ENCODE peak calls at places on chromosome X, in five cellular contexts. One of them, this sample, is unnamed. For H3K4me1 and H3K27me3, the result is how much of the 10 kb centered on the place peaks cover.

GRCh38 chrX:52983526-52983925 is 25.2 kb upstream of the FAM156A start:
- DNase-seq in prostate gland: no peak
- DNase-seq in BE2C: no peak
- DNase-seq in IMR-90: no peak
- DNase-seq in heart right ventricle: no peak
- DNase-seq in this sample: no peak

GRCh38 chrX:2894885-2895292 is 34.2 kb downstream of the ARSD start:
- DNase-seq in prostate gland: peak
- DNase-seq in BE2C: peak
- DNase-seq in IMR-90: peak
- DNase-seq in heart right ventricle: no peak
- DNase-seq in this sample: peak

GRCh38 chrX:13120017-13120416 is 75.6 kb upstream of the FAM9C start:
- DNase-seq in prostate gland: peak
- DNase-seq in BE2C: no peak
- DNase-seq in IMR-90: peak
- DNase-seq in heart right ventricle: peak
- DNase-seq in this sample: no peak

GRCh38 chrX:103376979-103377324 is 614 bp downstream of the BEX3 start:
- DNase-seq in prostate gland: no peak
- DNase-seq in BE2C: peak
- DNase-seq in IMR-90: peak
- DNase-seq in heart right ventricle: no peak
- DNase-seq in this sample: peak

GRCh38 chrX:39891781-39892180 is 206.0 kb downstream of the BCOR start:
- DNase-seq in prostate gland: peak
- DNase-seq in BE2C: no peak
- DNase-seq in IMR-90: no peak
- DNase-seq in heart right ventricle: no peak
- DNase-seq in this sample: no peak

GRCh38 chrX:150205011-150205410 is 158.1 kb upstream of the MAMLD1 start:
- DNase-seq in prostate gland: no peak
- DNase-seq in BE2C: no peak
- DNase-seq in IMR-90: no peak
- DNase-seq in heart right ventricle: no peak
- DNase-seq in this sample: no peak

GRCh38 chrX:129984196-129984962 is 1.9 kb downstream of the BCORL1 start:
- DNase-seq in prostate gland: no peak
- DNase-seq in BE2C: peak
- DNase-seq in IMR-90: no peak
- DNase-seq in heart right ventricle: peak
- DNase-seq in this sample: peak

GRCh38 chrX:112083624-112084326 is 1.2 kb upstream of the TRPC5 start:
- DNase-seq in prostate gland: no peak
- DNase-seq in BE2C: no peak
- DNase-seq in IMR-90: no peak
- DNase-seq in heart right ventricle: no peak
- DNase-seq in this sample: no peak

GRCh38 chrX:100946521-100946920 is 17.8 kb upstream of the XKRX start:
- DNase-seq in prostate gland: no peak
- DNase-seq in BE2C: no peak
- DNase-seq in IMR-90: no peak
- DNase-seq in heart right ventricle: no peak
- DNase-seq in this sample: no peak

GRCh38 chrX:16612257-16612987 is 37.5 kb upstream of the S100G start:
- DNase-seq in prostate gland: no peak
- DNase-seq in BE2C: no peak
- DNase-seq in IMR-90: no peak
- DNase-seq in heart right ventricle: no peak
- DNase-seq in this sample: no peak

GRCh38 chrX:13952581-13952980 is 77.1 kb downstream of the GEMIN8 start:
- DNase-seq in prostate gland: no peak
- DNase-seq in BE2C: no peak
- DNase-seq in IMR-90: no peak
- DNase-seq in heart right ventricle: no peak
- DNase-seq in this sample: peak

GRCh38 chrX:3527811-3528210 is 181.4 kb upstream of the MXRA5 start:
- DNase-seq in prostate gland: no peak
- DNase-seq in BE2C: no peak
- DNase-seq in IMR-90: no peak
- DNase-seq in heart right ventricle: no peak
- DNase-seq in this sample: no peak

GRCh38 chrX:10856797-10857196 is 236.4 kb upstream of the MID1 start:
- DNase-seq in prostate gland: no peak
- DNase-seq in BE2C: no peak
- DNase-seq in IMR-90: no peak
- DNase-seq in heart right ventricle: no peak
- DNase-seq in this sample: no peak

GRCh38 chrX:50691820-50692219 is 122.2 kb downstream of the SHROOM4 start:
- DNase-seq in prostate gland: peak
- DNase-seq in BE2C: peak
- DNase-seq in IMR-90: peak
- DNase-seq in heart right ventricle: no peak
- DNase-seq in this sample: peak

GRCh38 chrX:54447461-54447860 is 7.3 kb downstream of the TSR2 start:
- DNase-seq in prostate gland: no peak
- DNase-seq in BE2C: no peak
- DNase-seq in IMR-90: no peak
- DNase-seq in heart right ventricle: no peak
- DNase-seq in this sample: peak

GRCh38 chrX:39749135-39749534 is 348.6 kb downstream of the BCOR start:
- DNase-seq in prostate gland: peak
- DNase-seq in BE2C: no peak
- DNase-seq in IMR-90: no peak
- DNase-seq in heart right ventricle: no peak
- DNase-seq in this sample: no peak

GRCh38 chrX:139126493-139126892 is 404.0 kb upstream of the F9 start:
- DNase-seq in prostate gland: peak
- DNase-seq in BE2C: no peak
- DNase-seq in IMR-90: no peak
- DNase-seq in heart right ventricle: no peak
- DNase-seq in this sample: peak

GRCh38 chrX:69153060-69153730 is 12.1 kb downstream of the PJA1 start:
- DNase-seq in prostate gland: no peak
- DNase-seq in BE2C: no peak
- DNase-seq in IMR-90: peak
- DNase-seq in heart right ventricle: no peak
- DNase-seq in this sample: peak

GRCh38 chrX:47278684-47279083 is 45.9 kb downstream of the USP11 start:
- DNase-seq in prostate gland: no peak
- DNase-seq in BE2C: no peak
- DNase-seq in IMR-90: peak
- DNase-seq in heart right ventricle: no peak
- DNase-seq in this sample: no peak

GRCh38 chrX:136816970-136817369 is 36.2 kb upstream of the ARHGEF6 start:
- DNase-seq in prostate gland: no peak
- DNase-seq in BE2C: no peak
- DNase-seq in IMR-90: peak
- DNase-seq in heart right ventricle: no peak
- DNase-seq in this sample: no peak

GRCh38 chrX:51866156-51866555 is 27.3 kb upstream of the MAGED1 start:
- DNase-seq in prostate gland: no peak
- DNase-seq in BE2C: no peak
- DNase-seq in IMR-90: peak
- DNase-seq in heart right ventricle: no peak
- DNase-seq in this sample: no peak

GRCh38 chrX:69025802-69026301 is 139.4 kb downstream of the PJA1 start:
- DNase-seq in prostate gland: no peak
- DNase-seq in BE2C: no peak
- DNase-seq in IMR-90: peak
- DNase-seq in heart right ventricle: no peak
- DNase-seq in this sample: no peak

GRCh38 chrX:10106801-10107200 is 50.0 kb upstream of the CLCN4 start:
- DNase-seq in prostate gland: no peak
- DNase-seq in BE2C: no peak
- DNase-seq in IMR-90: no peak
- DNase-seq in heart right ventricle: no peak
- DNase-seq in this sample: no peak

GRCh38 chrX:129613596-129613995 is 41.2 kb downstream of the APLN start:
- DNase-seq in prostate gland: no peak
- DNase-seq in BE2C: no peak
- DNase-seq in IMR-90: no peak
- DNase-seq in heart right ventricle: no peak
- DNase-seq in this sample: no peak

GRCh38 chrX:110665636-110666035 is 130.0 kb downstream of the CHRDL1 start:
- DNase-seq in prostate gland: no peak
- DNase-seq in BE2C: peak
- DNase-seq in IMR-90: peak
- DNase-seq in heart right ventricle: no peak
- DNase-seq in this sample: peak

GRCh38 chrX:102892103-102892502 is 45.0 kb upstream of the RAB40AL start:
- DNase-seq in prostate gland: no peak
- DNase-seq in BE2C: no peak
- DNase-seq in IMR-90: no peak
- DNase-seq in heart right ventricle: no peak
- DNase-seq in this sample: no peak

GRCh38 chrX:44012484-44013096 is 39.4 kb upstream of the NDP start:
- DNase-seq in prostate gland: no peak
- DNase-seq in BE2C: no peak
- DNase-seq in IMR-90: peak
- DNase-seq in heart right ventricle: no peak
- DNase-seq in this sample: peak

GRCh38 chrX:110172215-110172614 is 145.7 kb downstream of the AMMECR1 start:
- DNase-seq in prostate gland: no peak
- DNase-seq in BE2C: no peak
- DNase-seq in IMR-90: no peak
- DNase-seq in heart right ventricle: no peak
- DNase-seq in this sample: no peak

GRCh38 chrX:17552251-17552650 is 177.3 kb downstream of the NHS start:
- DNase-seq in prostate gland: no peak
- DNase-seq in BE2C: no peak
- DNase-seq in IMR-90: peak
- DNase-seq in heart right ventricle: no peak
- DNase-seq in this sample: no peak

GRCh38 chrX:34884693-34885277 is 57.8 kb upstream of the FAM47B start:
- DNase-seq in prostate gland: no peak
- DNase-seq in BE2C: no peak
- DNase-seq in IMR-90: peak
- DNase-seq in heart right ventricle: no peak
- DNase-seq in this sample: peak

GRCh38 chrX:71118032-71118984 is at the start of gene MED12:
- DNase-seq in prostate gland: peak
- DNase-seq in BE2C: peak
- DNase-seq in IMR-90: peak
- DNase-seq in heart right ventricle: peak
- DNase-seq in this sample: peak

GRCh38 chrX:111164728-111165127 is 68.7 kb downstream of the PAK3 start:
- DNase-seq in prostate gland: no peak
- DNase-seq in BE2C: peak
- DNase-seq in IMR-90: peak
- DNase-seq in heart right ventricle: no peak
- DNase-seq in this sample: peak

GRCh38 chrX:24646745-24647182 is 383 bp downstream of the PCYT1B start:
- DNase-seq in prostate gland: no peak
- DNase-seq in BE2C: no peak
- DNase-seq in IMR-90: no peak
- DNase-seq in heart right ventricle: no peak
- DNase-seq in this sample: peak

GRCh38 chrX:639151-639550 is 8.6 kb downstream of the SHOX start:
- DNase-seq in prostate gland: no peak
- DNase-seq in BE2C: no peak
- DNase-seq in IMR-90: no peak
- DNase-seq in heart right ventricle: no peak
- DNase-seq in this sample: no peak

GRCh38 chrX:107741318-107741813 is 34.2 kb downstream of the TSC22D3 start:
- DNase-seq in prostate gland: no peak
- DNase-seq in BE2C: peak
- DNase-seq in IMR-90: no peak
- DNase-seq in heart right ventricle: no peak
- DNase-seq in this sample: no peak
- H3K4me1 ChIP-seq in prostate gland: under half
- H3K4me1 ChIP-seq in BE2C: under half
- H3K4me1 ChIP-seq in IMR-90: under half
- H3K4me1 ChIP-seq in heart right ventricle: half or more
- H3K4me1 ChIP-seq in this sample: under half

GRCh38 chrX:140503230-140503585 is 1.7 kb downstream of the SOX3 start:
- DNase-seq in prostate gland: no peak
- DNase-seq in BE2C: no peak
- DNase-seq in IMR-90: no peak
- DNase-seq in heart right ventricle: no peak
- DNase-seq in this sample: no peak
- H3K27me3 ChIP-seq in prostate gland: under half
- H3K27me3 ChIP-seq in BE2C: half or more
- H3K27me3 ChIP-seq in IMR-90: half or more
- H3K27me3 ChIP-seq in heart right ventricle: half or more
- H3K27me3 ChIP-seq in this sample: under half

GRCh38 chrX:84487365-84488353 is 14.6 kb downstream of the HDX start:
- DNase-seq in prostate gland: no peak
- DNase-seq in BE2C: no peak
- DNase-seq in IMR-90: no peak
- DNase-seq in heart right ventricle: no peak
- DNase-seq in this sample: no peak
- H3K4me3 ChIP-seq in prostate gland: no peak
- H3K4me3 ChIP-seq in BE2C: no peak
- H3K4me3 ChIP-seq in IMR-90: no peak
- H3K4me3 ChIP-seq in heart right ventricle: no peak
- H3K4me3 ChIP-seq in this sample: no peak

GRCh38 chrX:144790148-144790547 is 457.2 kb upstream of the SPANXN1 start:
- DNase-seq in prostate gland: no peak
- DNase-seq in BE2C: no peak
- DNase-seq in IMR-90: no peak
- DNase-seq in heart right ventricle: no peak
- DNase-seq in this sample: no peak
- H3K4me1 ChIP-seq in prostate gland: under half
- H3K4me1 ChIP-seq in BE2C: under half
- H3K4me1 ChIP-seq in IMR-90: under half
- H3K4me1 ChIP-seq in heart right ventricle: under half
- H3K4me1 ChIP-seq in this sample: under half